ENCODE peak calls at places on chromosomes 12 and 14, in seven cellular contexts. One of them, this sample, is unnamed. For H3K4me1, the result is how much of the 10 kb centered on the place peaks cover.

GRCh38 chr14:72024043-72024407 is 91.8 kb downstream of the RGS6 start:
- DNase-seq in tibial artery: peak
- DNase-seq in cardiac muscle cell: peak
- DNase-seq in GM23338: peak
- DNase-seq in ovary: no peak
- DNase-seq in uterus: no peak
- DNase-seq in lung: no peak
- DNase-seq in this sample: no peak

GRCh38 chr14:50088731-50089130 is 27.6 kb downstream of the VCPKMT start:
- DNase-seq in cardiac muscle cell: no peak
- DNase-seq in tibial artery: no peak
- DNase-seq in uterus: no peak
- DNase-seq in lung: no peak
- DNase-seq in GM23338: no peak
- DNase-seq in ovary: no peak
- DNase-seq in this sample: no peak

GRCh38 chr12:112352921-112353320 is 29.3 kb downstream of the HECTD4 start:
- DNase-seq in GM23338: no peak
- DNase-seq in ovary: no peak
- DNase-seq in lung: no peak
- DNase-seq in tibial artery: no peak
- DNase-seq in uterus: no peak
- DNase-seq in cardiac muscle cell: no peak
- DNase-seq in this sample: no peak

GRCh38 chr12:110885152-110885840 is 35.1 kb downstream of the MYL2 start:
- DNase-seq in cardiac muscle cell: no peak
- DNase-seq in lung: no peak
- DNase-seq in uterus: no peak
- DNase-seq in ovary: no peak
- DNase-seq in tibial artery: no peak
- DNase-seq in GM23338: no peak
- DNase-seq in this sample: no peak

GRCh38 chr14:95261616-95262510 is 57.8 kb downstream of the CLMN start:
- DNase-seq in tibial artery: no peak
- DNase-seq in uterus: no peak
- DNase-seq in ovary: no peak
- DNase-seq in GM23338: no peak
- DNase-seq in lung: no peak
- DNase-seq in cardiac muscle cell: peak
- DNase-seq in this sample: no peak

GRCh38 chr14:61281186-61281676 is at the start of gene TMEM30B:
- DNase-seq in uterus: no peak
- DNase-seq in ovary: no peak
- DNase-seq in lung: peak
- DNase-seq in cardiac muscle cell: no peak
- DNase-seq in tibial artery: no peak
- DNase-seq in GM23338: peak
- DNase-seq in this sample: peak

GRCh38 chr12:44696542-44696941 is 179.6 kb downstream of the NELL2 start:
- DNase-seq in uterus: no peak
- DNase-seq in tibial artery: no peak
- DNase-seq in cardiac muscle cell: no peak
- DNase-seq in lung: no peak
- DNase-seq in GM23338: peak
- DNase-seq in ovary: no peak
- DNase-seq in this sample: no peak

GRCh38 chr14:51701956-51702355 is 50.2 kb downstream of the FRMD6 start:
- DNase-seq in ovary: no peak
- DNase-seq in cardiac muscle cell: no peak
- DNase-seq in lung: no peak
- DNase-seq in GM23338: peak
- DNase-seq in uterus: no peak
- DNase-seq in tibial artery: no peak
- DNase-seq in this sample: no peak

GRCh38 chr12:50402270-50403000 is 1.8 kb downstream of the LARP4 start:
- DNase-seq in GM23338: no peak
- DNase-seq in tibial artery: no peak
- DNase-seq in ovary: no peak
- DNase-seq in lung: no peak
- DNase-seq in uterus: no peak
- DNase-seq in cardiac muscle cell: no peak
- DNase-seq in this sample: no peak

GRCh38 chr12:92143280-92143679 is 2.4 kb downstream of the BTG1 start:
- DNase-seq in lung: no peak
- DNase-seq in uterus: no peak
- DNase-seq in GM23338: no peak
- DNase-seq in cardiac muscle cell: no peak
- DNase-seq in ovary: no peak
- DNase-seq in tibial artery: no peak
- DNase-seq in this sample: no peak

GRCh38 chr12:15752780-15753179 is 36.4 kb downstream of the EPS8 start:
- DNase-seq in tibial artery: no peak
- DNase-seq in uterus: no peak
- DNase-seq in cardiac muscle cell: no peak
- DNase-seq in lung: no peak
- DNase-seq in GM23338: no peak
- DNase-seq in ovary: no peak
- DNase-seq in this sample: no peak

GRCh38 chr12:89733579-89734201 is 25.1 kb upstream of the ATP2B1 start:
- DNase-seq in lung: no peak
- DNase-seq in GM23338: no peak
- DNase-seq in uterus: no peak
- DNase-seq in ovary: no peak
- DNase-seq in cardiac muscle cell: no peak
- DNase-seq in tibial artery: no peak
- DNase-seq in this sample: no peak

GRCh38 chr14:85587152-85587697 is 57.3 kb downstream of the FLRT2 start:
- DNase-seq in ovary: no peak
- DNase-seq in tibial artery: no peak
- DNase-seq in GM23338: no peak
- DNase-seq in lung: peak
- DNase-seq in uterus: no peak
- DNase-seq in cardiac muscle cell: no peak
- DNase-seq in this sample: no peak

GRCh38 chr12:49831717-49832116 is 3.5 kb upstream of the NCKAP5L start:
- DNase-seq in cardiac muscle cell: no peak
- DNase-seq in lung: no peak
- DNase-seq in tibial artery: no peak
- DNase-seq in GM23338: no peak
- DNase-seq in uterus: no peak
- DNase-seq in ovary: no peak
- DNase-seq in this sample: no peak

GRCh38 chr14:76810953-76811400 is 1.7 kb downstream of the ANGEL1 start:
- DNase-seq in GM23338: peak
- DNase-seq in lung: no peak
- DNase-seq in ovary: no peak
- DNase-seq in cardiac muscle cell: peak
- DNase-seq in tibial artery: no peak
- DNase-seq in uterus: no peak
- DNase-seq in this sample: no peak

GRCh38 chr14:79278286-79278797 is 933.0 kb downstream of the DIO2 start:
- DNase-seq in cardiac muscle cell: no peak
- DNase-seq in uterus: no peak
- DNase-seq in GM23338: no peak
- DNase-seq in ovary: no peak
- DNase-seq in tibial artery: no peak
- DNase-seq in lung: no peak
- DNase-seq in this sample: no peak

GRCh38 chr12:121295123-121295745 is 1.3 kb downstream of the CAMKK2 start:
- DNase-seq in cardiac muscle cell: peak
- DNase-seq in lung: no peak
- DNase-seq in ovary: no peak
- DNase-seq in GM23338: peak
- DNase-seq in uterus: no peak
- DNase-seq in tibial artery: no peak
- DNase-seq in this sample: no peak

GRCh38 chr14:54474232-54474793 is 14.5 kb downstream of the GMFB start:
- DNase-seq in lung: no peak
- DNase-seq in cardiac muscle cell: no peak
- DNase-seq in tibial artery: no peak
- DNase-seq in ovary: no peak
- DNase-seq in GM23338: no peak
- DNase-seq in uterus: no peak
- DNase-seq in this sample: no peak

GRCh38 chr12:20493924-20494323 is 125.6 kb downstream of the PDE3A start:
- DNase-seq in GM23338: no peak
- DNase-seq in uterus: no peak
- DNase-seq in lung: no peak
- DNase-seq in cardiac muscle cell: no peak
- DNase-seq in tibial artery: no peak
- DNase-seq in ovary: no peak
- DNase-seq in this sample: no peak

GRCh38 chr14:81436296-81437138 is 36.4 kb upstream of the STON2 start:
- DNase-seq in tibial artery: peak
- DNase-seq in cardiac muscle cell: peak
- DNase-seq in ovary: peak
- DNase-seq in uterus: peak
- DNase-seq in GM23338: peak
- DNase-seq in lung: peak
- DNase-seq in this sample: peak

GRCh38 chr14:61296707-61297502 is 15.8 kb upstream of the TMEM30B start:
- DNase-seq in ovary: no peak
- DNase-seq in GM23338: peak
- DNase-seq in uterus: no peak
- DNase-seq in lung: no peak
- DNase-seq in cardiac muscle cell: peak
- DNase-seq in tibial artery: no peak
- DNase-seq in this sample: no peak

GRCh38 chr12:65430571-65431306 is 152.3 kb downstream of the MSRB3 start:
- DNase-seq in tibial artery: no peak
- DNase-seq in uterus: no peak
- DNase-seq in lung: no peak
- DNase-seq in cardiac muscle cell: no peak
- DNase-seq in ovary: no peak
- DNase-seq in GM23338: no peak
- DNase-seq in this sample: no peak

GRCh38 chr14:20630340-20631022 is 11.0 kb downstream of the OR6S1 start:
- DNase-seq in GM23338: peak
- DNase-seq in cardiac muscle cell: peak
- DNase-seq in tibial artery: no peak
- DNase-seq in uterus: no peak
- DNase-seq in ovary: peak
- DNase-seq in lung: no peak
- DNase-seq in this sample: peak

GRCh38 chr14:96354246-96354645 is 8.9 kb downstream of the ATG2B start:
- DNase-seq in tibial artery: no peak
- DNase-seq in ovary: no peak
- DNase-seq in cardiac muscle cell: no peak
- DNase-seq in lung: no peak
- DNase-seq in uterus: no peak
- DNase-seq in GM23338: no peak
- DNase-seq in this sample: no peak

GRCh38 chr14:100887728-100888335 is 15.7 kb downstream of the RTL1 start:
- DNase-seq in tibial artery: no peak
- DNase-seq in lung: no peak
- DNase-seq in GM23338: no peak
- DNase-seq in ovary: no peak
- DNase-seq in uterus: no peak
- DNase-seq in cardiac muscle cell: no peak
- DNase-seq in this sample: no peak

GRCh38 chr12:110279976-110280783 is 867 bp upstream of the ATP2A2 start:
- DNase-seq in ovary: no peak
- DNase-seq in uterus: no peak
- DNase-seq in GM23338: peak
- DNase-seq in lung: peak
- DNase-seq in tibial artery: peak
- DNase-seq in cardiac muscle cell: peak
- DNase-seq in this sample: peak

GRCh38 chr12:131131808-131132117 is 178.1 kb downstream of the ADGRD1 start:
- DNase-seq in lung: no peak
- DNase-seq in ovary: no peak
- DNase-seq in cardiac muscle cell: no peak
- DNase-seq in tibial artery: no peak
- DNase-seq in GM23338: no peak
- DNase-seq in uterus: no peak
- DNase-seq in this sample: no peak

GRCh38 chr12:95820096-95820703 is 29.6 kb upstream of the NTN4 start:
- DNase-seq in cardiac muscle cell: peak
- DNase-seq in tibial artery: no peak
- DNase-seq in lung: no peak
- DNase-seq in ovary: no peak
- DNase-seq in GM23338: peak
- DNase-seq in uterus: no peak
- DNase-seq in this sample: no peak

GRCh38 chr12:42450248-42450647 is 124.3 kb downstream of the PPHLN1 start:
- DNase-seq in tibial artery: no peak
- DNase-seq in GM23338: no peak
- DNase-seq in uterus: no peak
- DNase-seq in cardiac muscle cell: no peak
- DNase-seq in lung: no peak
- DNase-seq in ovary: no peak
- DNase-seq in this sample: no peak

GRCh38 chr12:104423273-104423672 is 33.5 kb upstream of the CHST11 start:
- DNase-seq in ovary: no peak
- DNase-seq in tibial artery: no peak
- DNase-seq in cardiac muscle cell: no peak
- DNase-seq in lung: no peak
- DNase-seq in uterus: no peak
- DNase-seq in GM23338: no peak
- DNase-seq in this sample: no peak

GRCh38 chr12:10361622-10362021 is 28.2 kb downstream of the KLRK1 start:
- DNase-seq in ovary: no peak
- DNase-seq in lung: no peak
- DNase-seq in cardiac muscle cell: peak
- DNase-seq in GM23338: no peak
- DNase-seq in tibial artery: no peak
- DNase-seq in uterus: no peak
- DNase-seq in this sample: no peak
- H3K4me3 ChIP-seq in ovary: no peak
- H3K4me3 ChIP-seq in lung: no peak
- H3K4me3 ChIP-seq in cardiac muscle cell: no peak
- H3K4me3 ChIP-seq in GM23338: no peak
- H3K4me3 ChIP-seq in tibial artery: no peak
- H3K4me3 ChIP-seq in uterus: no peak
- H3K4me3 ChIP-seq in this sample: no peak

GRCh38 chr12:18750087-18750486 is 12.2 kb downstream of the CAPZA3 start:
- DNase-seq in lung: no peak
- DNase-seq in ovary: no peak
- DNase-seq in cardiac muscle cell: peak
- DNase-seq in tibial artery: no peak
- DNase-seq in GM23338: peak
- DNase-seq in uterus: no peak
- DNase-seq in this sample: no peak
- H3K4me1 ChIP-seq in lung: under half
- H3K4me1 ChIP-seq in ovary: under half
- H3K4me1 ChIP-seq in cardiac muscle cell: half or more
- H3K4me1 ChIP-seq in tibial artery: under half
- H3K4me1 ChIP-seq in GM23338: under half
- H3K4me1 ChIP-seq in uterus: under half
- H3K4me1 ChIP-seq in this sample: under half

GRCh38 chr14:105136401-105137322 is 31.9 kb downstream of the JAG2 start:
- DNase-seq in lung: no peak
- DNase-seq in GM23338: peak
- DNase-seq in ovary: no peak
- DNase-seq in cardiac muscle cell: no peak
- DNase-seq in tibial artery: peak
- DNase-seq in uterus: no peak
- DNase-seq in this sample: no peak
- H3K27ac ChIP-seq in lung: no peak
- H3K27ac ChIP-seq in GM23338: no peak
- H3K27ac ChIP-seq in ovary: no peak
- H3K27ac ChIP-seq in cardiac muscle cell: no peak
- H3K27ac ChIP-seq in tibial artery: no peak
- H3K27ac ChIP-seq in uterus: no peak
- H3K27ac ChIP-seq in this sample: no peak

GRCh38 chr12:6647083-6647604 is at the start of gene ACRBP:
- DNase-seq in tibial artery: peak
- DNase-seq in uterus: peak
- DNase-seq in cardiac muscle cell: peak
- DNase-seq in GM23338: peak
- DNase-seq in lung: peak
- DNase-seq in ovary: peak
- DNase-seq in this sample: peak
- H3K4me3 ChIP-seq in tibial artery: peak
- H3K4me3 ChIP-seq in uterus: peak
- H3K4me3 ChIP-seq in cardiac muscle cell: peak
- H3K4me3 ChIP-seq in GM23338: peak
- H3K4me3 ChIP-seq in lung: peak
- H3K4me3 ChIP-seq in ovary: peak
- H3K4me3 ChIP-seq in this sample: peak

This sample was measured in Peyer's patch.